ENCODE peak calls at places on chromosomes 11 and 22, in ten cellular contexts. One of them, this sample, is unnamed.

GRCh38 chr11:69298778-69299461 is 5.0 kb downstream of the MYEOV start:
- DNase-seq in right cardiac atrium: no peak
- DNase-seq in activated CD4-positive, alpha-beta T cell treated with anti-CD3 and anti-CD28 coated beads, Interleukin-2, amount 50 U/mL, for 4 hours: no peak
- DNase-seq in HFF-Myc: no peak
- DNase-seq in neural crest cell: no peak
- DNase-seq in breast epithelium: no peak
- DNase-seq in AG09309: no peak
- DNase-seq in GM12892: no peak
- DNase-seq in Right ventricle myocardium inferior: peak
- DNase-seq in stimulated activated naive CD4-positive, alpha-beta T cell: no peak
- DNase-seq in this sample: no peak

GRCh38 chr11:115699733-115700132 is 195.5 kb upstream of the CADM1 start:
- DNase-seq in right cardiac atrium: no peak
- DNase-seq in activated CD4-positive, alpha-beta T cell treated with anti-CD3 and anti-CD28 coated beads, Interleukin-2, amount 50 U/mL, for 4 hours: no peak
- DNase-seq in HFF-Myc: no peak
- DNase-seq in neural crest cell: no peak
- DNase-seq in breast epithelium: no peak
- DNase-seq in AG09309: peak
- DNase-seq in GM12892: no peak
- DNase-seq in Right ventricle myocardium inferior: no peak
- DNase-seq in stimulated activated naive CD4-positive, alpha-beta T cell: no peak
- DNase-seq in this sample: peak

GRCh38 chr11:67665537-67666302 is 8.7 kb downstream of the ALDH3B2 start:
- DNase-seq in right cardiac atrium: no peak
- DNase-seq in activated CD4-positive, alpha-beta T cell treated with anti-CD3 and anti-CD28 coated beads, Interleukin-2, amount 50 U/mL, for 4 hours: no peak
- DNase-seq in HFF-Myc: no peak
- DNase-seq in neural crest cell: no peak
- DNase-seq in breast epithelium: no peak
- DNase-seq in AG09309: no peak
- DNase-seq in GM12892: peak
- DNase-seq in Right ventricle myocardium inferior: no peak
- DNase-seq in stimulated activated naive CD4-positive, alpha-beta T cell: no peak
- DNase-seq in this sample: no peak

GRCh38 chr11:119897576-119897975 is 168.6 kb upstream of the NECTIN1 start:
- DNase-seq in right cardiac atrium: no peak
- DNase-seq in activated CD4-positive, alpha-beta T cell treated with anti-CD3 and anti-CD28 coated beads, Interleukin-2, amount 50 U/mL, for 4 hours: no peak
- DNase-seq in HFF-Myc: no peak
- DNase-seq in neural crest cell: no peak
- DNase-seq in breast epithelium: no peak
- DNase-seq in AG09309: no peak
- DNase-seq in GM12892: no peak
- DNase-seq in Right ventricle myocardium inferior: no peak
- DNase-seq in stimulated activated naive CD4-positive, alpha-beta T cell: no peak
- DNase-seq in this sample: no peak

GRCh38 chr11:117327567-117328413 is at the start of gene CEP164:
- DNase-seq in right cardiac atrium: peak
- DNase-seq in activated CD4-positive, alpha-beta T cell treated with anti-CD3 and anti-CD28 coated beads, Interleukin-2, amount 50 U/mL, for 4 hours: peak
- DNase-seq in HFF-Myc: peak
- DNase-seq in neural crest cell: peak
- DNase-seq in breast epithelium: peak
- DNase-seq in AG09309: peak
- DNase-seq in GM12892: peak
- DNase-seq in Right ventricle myocardium inferior: peak
- DNase-seq in stimulated activated naive CD4-positive, alpha-beta T cell: peak
- DNase-seq in this sample: peak

GRCh38 chr11:471468-472145 is 21.5 kb downstream of the PTDSS2 start:
- DNase-seq in right cardiac atrium: peak
- DNase-seq in activated CD4-positive, alpha-beta T cell treated with anti-CD3 and anti-CD28 coated beads, Interleukin-2, amount 50 U/mL, for 4 hours: no peak
- DNase-seq in HFF-Myc: no peak
- DNase-seq in neural crest cell: no peak
- DNase-seq in breast epithelium: no peak
- DNase-seq in AG09309: no peak
- DNase-seq in GM12892: no peak
- DNase-seq in Right ventricle myocardium inferior: no peak
- DNase-seq in stimulated activated naive CD4-positive, alpha-beta T cell: no peak
- DNase-seq in this sample: no peak

GRCh38 chr22:29306830-29307657 is 594 bp downstream of the GAS2L1 start:
- DNase-seq in right cardiac atrium: peak
- DNase-seq in activated CD4-positive, alpha-beta T cell treated with anti-CD3 and anti-CD28 coated beads, Interleukin-2, amount 50 U/mL, for 4 hours: no peak
- DNase-seq in HFF-Myc: no peak
- DNase-seq in neural crest cell: peak
- DNase-seq in breast epithelium: peak
- DNase-seq in AG09309: peak
- DNase-seq in GM12892: peak
- DNase-seq in Right ventricle myocardium inferior: peak
- DNase-seq in stimulated activated naive CD4-positive, alpha-beta T cell: no peak
- DNase-seq in this sample: no peak

GRCh38 chr11:2892215-2893020 is 6.8 kb upstream of the CDKN1C start:
- DNase-seq in right cardiac atrium: peak
- DNase-seq in activated CD4-positive, alpha-beta T cell treated with anti-CD3 and anti-CD28 coated beads, Interleukin-2, amount 50 U/mL, for 4 hours: peak
- DNase-seq in HFF-Myc: no peak
- DNase-seq in neural crest cell: peak
- DNase-seq in breast epithelium: no peak
- DNase-seq in AG09309: no peak
- DNase-seq in GM12892: peak
- DNase-seq in Right ventricle myocardium inferior: peak
- DNase-seq in stimulated activated naive CD4-positive, alpha-beta T cell: peak
- DNase-seq in this sample: no peak

This sample was measured in AG04449.